ENCODE peak calls at places on chromosomes 4 and X, in seven cellular contexts. D is Calu3, B is epithelial cell of proximal tubule, R is mucosa of descending colon, T is astrocyte, K is colonic mucosa, G is tibial nerve. V is an unnamed sample.

GRCh38 chrX:124093222-124093621 is 131.7 kb downstream of the STAG2 start:
- DNase-seq in D (no peak), B (no peak), R (no peak), T (no peak), K (no peak), G (no peak), V (no peak)

GRCh38 chrX:44674906-44675305 is 132.2 kb upstream of the FUNDC1 start:
- DNase-seq in D (no peak), B (no peak), R (no peak), T (no peak), K (no peak), G (no peak), V (no peak)

GRCh38 chrX:10199212-10199611 is 42.4 kb downstream of the CLCN4 start:
- DNase-seq in D (no peak), B (no peak), R (peak; percentile 24), T (peak; percentile 34), K (no peak), G (peak; percentile 45), V (no peak)

GRCh38 chr4:35125995-35126712 is 1118.2 kb downstream of the ARAP2 start:
- DNase-seq in D (no peak), B (no peak), R (no peak), T (no peak), K (no peak), G (no peak), V (no peak)

GRCh38 chr4:1402021-1402515 is 4.2 kb downstream of the NKX1-1 start:
- DNase-seq in D (no peak), B (no peak), R (no peak), T (no peak), K (no peak), G (no peak), V (no peak)

GRCh38 chr4:143506031-143506430 is 7.5 kb upstream of the SMARCA5 start:
- DNase-seq in D (no peak), B (no peak), R (no peak), T (no peak), K (no peak), G (no peak), V (no peak)

GRCh38 chr4:74428278-74428677 is 16.7 kb upstream of the AREG start:
- DNase-seq in D (no peak), B (no peak), R (no peak), T (no peak), K (no peak), G (no peak), V (no peak)

GRCh38 chrX:129842510-129843208 is 1.0 kb downstream of the ZDHHC9 start:
- DNase-seq in D (peak; percentile 25), B (no peak), R (peak; percentile 60), T (peak; percentile 40), K (peak; percentile 70), G (peak; percentile 14), V (peak; percentile 4)

GRCh38 chr4:87589531-87589930 is 18.8 kb upstream of the DSPP start:
- DNase-seq in D (no peak), B (peak; percentile 96), R (no peak), T (peak; percentile 97), K (no peak), G (no peak), V (no peak)

GRCh38 chrX:40100141-40100536 is 2.4 kb upstream of the BCOR start:
- DNase-seq in D (peak; percentile 39), B (no peak), R (no peak), T (no peak), K (no peak), G (no peak), V (no peak)

GRCh38 chr4:147160908-147161513 is 215.3 kb upstream of the TTC29 start:
- DNase-seq in D (peak; percentile 16), B (no peak), R (peak; percentile 32), T (peak; percentile 41), K (peak; percentile 22), G (peak; percentile 23), V (peak; percentile 25)

GRCh38 chrX:97310373-97310772 is 426.7 kb downstream of the RPA4 start:
- DNase-seq in D (no peak), B (no peak), R (no peak), T (peak; percentile 20), K (no peak), G (no peak), V (no peak)

GRCh38 chr4:121156822-121157769 is 7.0 kb downstream of the TNIP3 start:
- DNase-seq in D (peak; percentile 18), B (no peak), R (peak; percentile 53), T (peak; percentile 22), K (peak; percentile 54), G (peak; percentile 31), V (peak; percentile 67)

GRCh38 chrX:49856819-49857218 is 22.5 kb upstream of the USP27X start:
- DNase-seq in D (no peak), B (no peak), R (no peak), T (no peak), K (no peak), G (no peak), V (no peak)

GRCh38 chr4:158172558-158173258 is at the start of gene GASK1B:
- DNase-seq in D (peak; percentile 28), B (peak; percentile 40), R (peak; percentile 78), T (peak; percentile 79), K (peak; percentile 75), G (peak; percentile 75), V (peak; percentile 33)

GRCh38 chr4:109009909-109010308 is 247.1 kb upstream of the ETNPPL start:
- DNase-seq in D (no peak), B (no peak), R (no peak), T (peak; percentile 66), K (no peak), G (no peak), V (no peak)

GRCh38 chr4:20462426-20463175 is 210.9 kb downstream of the SLIT2 start:
- DNase-seq in D (no peak), B (peak; percentile 67), R (no peak), T (peak; percentile 43), K (no peak), G (no peak), V (no peak)

GRCh38 chr4:8585186-8585585 is 5.0 kb downstream of the GPR78 start:
- DNase-seq in D (no peak), B (no peak), R (no peak), T (no peak), K (no peak), G (no peak), V (no peak)

GRCh38 chrX:38192007-38192625 is 28.6 kb downstream of the SRPX start:
- DNase-seq in D (peak; percentile 28), B (no peak), R (peak; percentile 15), T (no peak), K (no peak), G (peak; percentile 9), V (peak; percentile 10)

GRCh38 chr4:149638073-149638472 is 177.6 kb downstream of the IQCM start:
- DNase-seq in D (no peak), B (no peak), R (no peak), T (peak; percentile 73), K (no peak), G (no peak), V (no peak)

GRCh38 chrX:23864719-23865349 is 42.9 kb downstream of the APOO start:
- DNase-seq in D (no peak), B (no peak), R (no peak), T (no peak), K (no peak), G (no peak), V (no peak)

GRCh38 chr4:152021788-152022438 is 261.1 kb upstream of the GATB start:
- DNase-seq in D (no peak), B (no peak), R (no peak), T (no peak), K (no peak), G (peak; percentile 16), V (no peak)

GRCh38 chr4:149708513-149709175 is 107.0 kb downstream of the IQCM start:
- DNase-seq in D (no peak), B (peak; percentile 54), R (no peak), T (peak; percentile 61), K (no peak), G (no peak), V (no peak)

GRCh38 chr4:131764730-131765129 is 1384.4 kb upstream of the PCDH10 start:
- DNase-seq in D (no peak), B (no peak), R (no peak), T (no peak), K (no peak), G (no peak), V (no peak)

GRCh38 chr4:67624939-67625338 is 66.4 kb downstream of the STAP1 start:
- DNase-seq in D (no peak), B (no peak), R (no peak), T (no peak), K (no peak), G (no peak), V (no peak)

GRCh38 chr4:40199999-40200880 is 3.4 kb downstream of the RHOH start:
- DNase-seq in D (no peak), B (no peak), R (peak; percentile 56), T (peak; percentile 41), K (no peak), G (no peak), V (no peak)

GRCh38 chr4:117478702-117479101 is 393.3 kb upstream of the TRAM1L1 start:
- DNase-seq in D (no peak), B (no peak), R (no peak), T (peak; percentile 20), K (no peak), G (no peak), V (no peak)

DNA sequence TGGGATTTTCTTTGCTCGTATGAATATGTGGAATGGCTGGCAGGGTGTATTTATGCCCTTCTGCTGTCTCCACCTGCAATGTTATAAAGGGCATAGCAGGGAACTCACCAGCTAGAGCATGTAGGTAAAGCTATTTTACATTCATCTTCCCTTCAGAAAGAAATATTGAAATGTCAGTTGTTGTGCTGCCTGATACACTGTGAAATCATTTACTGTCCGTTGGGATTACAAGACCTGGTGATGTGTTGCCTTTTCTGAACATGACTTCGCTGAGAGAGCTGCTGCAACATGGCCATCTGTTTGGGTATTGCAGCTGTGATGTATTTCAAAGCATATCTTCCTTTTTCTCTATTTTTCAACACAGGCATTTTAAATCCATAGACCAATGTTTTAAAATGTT is 644.0 kb upstream of the GNPDA2 start:
- DNase-seq in D (no peak), B (no peak), R (no peak), T (no peak), K (no peak), G (no peak), V (no peak)
- TF ChIP-seq CTCF in D (no peak), B (no peak), R (no peak), T (no peak), K (no peak), G (no peak), V (no peak)

DNA sequence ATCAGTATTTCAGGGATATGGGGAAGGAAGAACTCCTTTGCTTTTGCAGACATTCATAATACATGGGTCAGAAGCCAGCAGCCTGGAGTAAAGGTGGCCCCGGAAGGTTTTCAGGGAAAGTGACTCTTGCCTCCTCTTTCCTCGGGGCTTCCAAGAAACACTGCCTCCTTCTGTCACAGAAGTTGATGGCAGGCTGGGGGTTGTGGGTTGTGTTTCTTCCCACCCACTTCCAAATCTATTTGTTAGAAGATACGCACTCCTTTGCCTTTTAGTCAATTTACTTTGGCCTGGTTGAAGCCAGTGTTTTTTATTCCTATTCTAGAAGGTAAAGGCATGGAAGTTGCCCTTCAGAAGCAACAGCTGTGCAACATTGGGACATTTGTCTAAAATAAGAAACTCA is 19.7 kb downstream of the KIT start:
- DNase-seq in D (no peak), B (no peak), R (no peak), T (no peak), K (no peak), G (no peak), V (no peak)
- TF ChIP-seq CTCF in D (no peak), B (no peak), R (no peak), T (no peak), K (no peak), G (no peak), V (no peak)

GRCh38 chrX:43333543-43333942 is 322.6 kb upstream of the MAOA start:
- DNase-seq in D (no peak), B (no peak), R (peak; percentile 24), T (no peak), K (no peak), G (no peak), V (no peak)
- TF ChIP-seq CTCF in D (no peak), B (peak; percentile 39), R (no peak), T (no peak), K (no peak), G (no peak), V (peak; percentile 23)

GRCh38 chr4:182504440-182504839 is 261.2 kb downstream of the TENM3 start:
- DNase-seq in D (no peak), B (no peak), R (no peak), T (peak; percentile 30), K (no peak), G (no peak), V (no peak)
- TF ChIP-seq CTCF in D (no peak), B (no peak), R (no peak), T (no peak), K (no peak), G (no peak), V (no peak)